ENCODE peak calls at places on chromosomes 4 and X, in five cellular contexts. Y is cardiac muscle cell; I is lower lobe of right lung; X is tibial artery; F is naive thymus-derived CD4-positive, alpha-beta T cell. P is an unnamed sample.

GRCh38 chr4:23888421-23889319 is 1.2 kb downstream of the PPARGC1A start:
- DNase-seq in Y (peak; percentile 83), I (no peak), X (no peak), F (no peak), P (peak; percentile 60)

GRCh38 chr4:86092684-86093083 is 267.2 kb downstream of the MAPK10 start:
- DNase-seq in Y (no peak), I (no peak), X (no peak), F (no peak), P (no peak)

GRCh38 chr4:76361689-76362412 is 55.3 kb downstream of the STBD1 start:
- DNase-seq in Y (no peak), I (no peak), X (no peak), F (no peak), P (no peak)

GRCh38 chrX:8049827-8050226 is 121.2 kb downstream of the VCX2 start:
- DNase-seq in Y (no peak), I (no peak), X (no peak), F (no peak), P (no peak)

GRCh38 chrX:118373538-118373937 is 27.6 kb downstream of the WDR44 start:
- DNase-seq in Y (peak; percentile 1), I (no peak), X (no peak), F (no peak), P (no peak)

GRCh38 chr4:168674077-168674747 is 177.4 kb downstream of the PALLD start:
- DNase-seq in Y (peak; percentile 44), I (no peak), X (no peak), F (no peak), P (no peak)

GRCh38 chrX:9730752-9731151 is 34.9 kb downstream of the GPR143 start:
- DNase-seq in Y (no peak), I (no peak), X (no peak), F (no peak), P (no peak)

GRCh38 chr4:7902826-7903225 is 36.8 kb downstream of the AFAP1 start:
- DNase-seq in Y (no peak), I (no peak), X (no peak), F (no peak), P (no peak)

GRCh38 chrX:121011254-121011653 is 25.7 kb upstream of the CT47A1 start:
- DNase-seq in Y (no peak), I (no peak), X (no peak), F (no peak), P (no peak)

GRCh38 chr4:41177016-41177415 is 37.3 kb downstream of the APBB2 start:
- DNase-seq in Y (no peak), I (no peak), X (no peak), F (no peak), P (no peak)

GRCh38 chrX:118973389-118974087 is 880 bp upstream of the LONRF3 start:
- DNase-seq in Y (no peak), I (peak; percentile 48), X (peak; percentile 37), F (no peak), P (peak; percentile 50)

GRCh38 chr4:10015140-10015753 is 6.0 kb downstream of the SLC2A9 start:
- DNase-seq in Y (peak; percentile 69), I (no peak), X (no peak), F (no peak), P (peak; percentile 56)

GRCh38 chr4:118729287-118730286 is 44.4 kb downstream of the METTL14 start:
- DNase-seq in Y (no peak), I (no peak), X (no peak), F (peak; percentile 8), P (no peak)
- H3K36me3 ChIP-seq in Y (peaks cover 54% of the 10 kb centered on the region), I (peaks cover 99% of the 10 kb centered on the region), X (peaks cover 83% of the 10 kb centered on the region), F (no peaks in the 10 kb centered on the region), P (no peaks in the 10 kb centered on the region)

GRCh38 chrX:1398431-1399340 is 6.8 kb upstream of the SLC25A6 start:
- DNase-seq in Y (no peak), I (peak; percentile 44), X (no peak), F (no peak), P (no peak)
- H3K36me3 ChIP-seq in Y (peaks cover 8% of the 10 kb centered on the region), I (peaks cover 44% of the 10 kb centered on the region), X (peaks cover 15% of the 10 kb centered on the region), F (peaks cover 4% of the 10 kb centered on the region), P (peaks cover 8% of the 10 kb centered on the region)

GRCh38 chrX:11665144-11666040 is at the start of gene ARHGAP6:
- DNase-seq in Y (peak; percentile 78), I (peak; percentile 33), X (peak; percentile 25), F (no peak), P (no peak)

GRCh38 chrX:11670316-11670715 is 4.6 kb upstream of the ARHGAP6 start:
- DNase-seq in Y (no peak), I (no peak), X (no peak), F (no peak), P (no peak)

GRCh38 chrX:11666180-11666579 is 460 bp upstream of the ARHGAP6 start:
- DNase-seq in Y (peak; percentile 79), I (no peak), X (no peak), F (no peak), P (no peak)

GRCh38 chrX:11664211-11664888 is 1.4 kb downstream of the ARHGAP6 start:
- DNase-seq in Y (peak; percentile 14), I (no peak), X (no peak), F (no peak), P (no peak)

DNA sequence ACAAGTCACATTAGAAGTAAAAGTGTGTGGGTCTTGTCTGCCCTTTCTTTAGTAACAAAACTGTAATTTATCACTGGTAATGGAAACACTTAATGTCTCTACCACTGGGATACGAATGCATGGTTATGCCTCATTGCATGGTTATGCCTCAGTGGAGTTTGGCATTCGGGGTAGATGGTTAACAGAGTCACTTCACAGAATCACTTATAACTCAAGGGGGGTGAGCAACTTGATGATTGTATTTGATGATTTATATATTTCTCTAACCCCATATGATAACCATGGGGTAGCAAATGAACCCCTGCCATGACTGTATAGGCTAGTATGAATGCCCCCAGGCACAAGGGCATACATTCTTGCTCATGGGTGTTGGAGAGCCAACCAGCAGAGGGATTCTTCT is 1.6 kb upstream of the ARHGAP6 start:
- DNase-seq in Y (no peak), I (no peak), X (no peak), F (no peak), P (no peak)
- H3K36me3 ChIP-seq in Y (no peaks in the 10 kb centered on the region), I (no peaks in the 10 kb centered on the region), X (no peaks in the 10 kb centered on the region), F (no peaks in the 10 kb centered on the region), P (no peaks in the 10 kb centered on the region)

GRCh38 chr4:184755278-184755677 is 21.4 kb upstream of the CENPU start:
- DNase-seq in Y (no peak), I (no peak), X (no peak), F (no peak), P (no peak)

GRCh38 chr4:184756399-184756798 is 22.5 kb upstream of the CENPU start:
- DNase-seq in Y (no peak), I (no peak), X (peak; percentile 54), F (no peak), P (no peak)

GRCh38 chr4:184752496-184753275 is 18.8 kb upstream of the CENPU start:
- DNase-seq in Y (no peak), I (no peak), X (no peak), F (no peak), P (no peak)

GRCh38 chr4:184762100-184762499 is 28.2 kb upstream of the CENPU start:
- DNase-seq in Y (no peak), I (no peak), X (no peak), F (peak; percentile 58), P (no peak)

GRCh38 chr4:184757810-184758209 is 23.9 kb upstream of the CENPU start:
- DNase-seq in Y (no peak), I (no peak), X (peak; percentile 45), F (no peak), P (no peak)
- H3K36me3 ChIP-seq in Y (peaks cover 42% of the 10 kb centered on the region), I (peaks cover 73% of the 10 kb centered on the region), X (peaks cover 43% of the 10 kb centered on the region), F (no peaks in the 10 kb centered on the region), P (no peaks in the 10 kb centered on the region)